ENCODE peak calls at places on chromosomes 5 and 9, in four cellular contexts. W, K, S and Z are unnamed samples.
A peak's percentile ranks its signal among the peaks of the same experiment; 100 is the strongest.

GRCh38 chr5:60483046-60483445 is 216.9 kb downstream of the DEPDC1B start:
- DNase-seq in W (peak; percentile 17), K (no peak), S (no peak), Z (no peak)

GRCh38 chr5:91255396-91256141 is 127.5 kb downstream of the ARRDC3 start:
- DNase-seq in K (no peak), W (no peak), S (no peak), Z (no peak)

GRCh38 chr9:121800376-121800775 is 148.9 kb downstream of the DAB2IP start:
- DNase-seq in W (no peak), K (no peak), S (no peak), Z (no peak)

GRCh38 chr5:2014058-2014610 is 131.4 kb upstream of the IRX4 start:
- DNase-seq in W (no peak), S (no peak), K (no peak), Z (no peak)

GRCh38 chr5:126503602-126504104 is 80.4 kb downstream of the GRAMD2B start:
- DNase-seq in W (no peak), K (no peak), S (no peak), Z (no peak)

GRCh38 chr9:33867747-33868429 is 50.9 kb downstream of the UBE2R2 start:
- DNase-seq in K (no peak), S (no peak), W (no peak), Z (no peak)

GRCh38 chr5:8953016-8953415 is 592.9 kb downstream of the SEMA5A start:
- DNase-seq in K (no peak), W (no peak), S (no peak), Z (no peak)

GRCh38 chr9:38421498-38422211 is 2.6 kb downstream of the IGFBPL1 start:
- DNase-seq in K (peak; percentile 91), W (no peak), S (peak; percentile 72), Z (no peak)

GRCh38 chr5:131589510-131590348 is 45.3 kb downstream of the RAPGEF6 start:
- DNase-seq in S (peak; percentile 82), K (peak; percentile 73), W (peak; percentile 41), Z (peak; percentile 27)

GRCh38 chr9:5622019-5622418 is 6.9 kb upstream of the RIC1 start:
- DNase-seq in W (peak; percentile 85), K (no peak), S (no peak), Z (no peak)

GRCh38 chr5:40955313-40955712 is 46.0 kb downstream of the C7 start:
- DNase-seq in S (no peak), W (peak; percentile 44), K (no peak), Z (no peak)

GRCh38 chr9:133942206-133942975 is 49.7 kb downstream of the VAV2 start:
- DNase-seq in S (no peak), K (no peak), W (no peak), Z (no peak)

GRCh38 chr5:111075520-111075919 is 4.0 kb downstream of the TSLP start:
- DNase-seq in S (no peak), K (no peak), W (peak; percentile 87), Z (no peak)

GRCh38 chr9:78118742-78119473 is 87.3 kb upstream of the GNAQ start:
- DNase-seq in S (no peak), K (no peak), W (peak; percentile 63), Z (no peak)

GRCh38 chr9:110126457-110126856 is 81.5 kb downstream of the C9orf152 start:
- DNase-seq in K (no peak), W (no peak), S (no peak), Z (no peak)

GRCh38 chr5:157271740-157272271 is 5.9 kb downstream of the CYFIP2 start:
- DNase-seq in S (no peak), W (no peak), K (no peak), Z (peak; percentile 98)

GRCh38 chr9:72703574-72703973 is 182.2 kb downstream of the TMC1 start:
- DNase-seq in S (no peak), K (no peak), W (no peak), Z (peak; percentile 79)

GRCh38 chr9:34884732-34885131 is 73.4 kb upstream of the PHF24 start:
- DNase-seq in S (no peak), W (no peak), K (no peak), Z (peak; percentile 62)

GRCh38 chr9:132761602-132762001 is 91.3 kb downstream of the GTF3C4 start:
- DNase-seq in K (no peak), S (no peak), W (no peak), Z (no peak)

GRCh38 chr5:72252574-72253155 is 67.4 kb downstream of the MRPS27 start:
- DNase-seq in S (no peak), K (no peak), W (peak; percentile 31), Z (no peak)

DNA sequence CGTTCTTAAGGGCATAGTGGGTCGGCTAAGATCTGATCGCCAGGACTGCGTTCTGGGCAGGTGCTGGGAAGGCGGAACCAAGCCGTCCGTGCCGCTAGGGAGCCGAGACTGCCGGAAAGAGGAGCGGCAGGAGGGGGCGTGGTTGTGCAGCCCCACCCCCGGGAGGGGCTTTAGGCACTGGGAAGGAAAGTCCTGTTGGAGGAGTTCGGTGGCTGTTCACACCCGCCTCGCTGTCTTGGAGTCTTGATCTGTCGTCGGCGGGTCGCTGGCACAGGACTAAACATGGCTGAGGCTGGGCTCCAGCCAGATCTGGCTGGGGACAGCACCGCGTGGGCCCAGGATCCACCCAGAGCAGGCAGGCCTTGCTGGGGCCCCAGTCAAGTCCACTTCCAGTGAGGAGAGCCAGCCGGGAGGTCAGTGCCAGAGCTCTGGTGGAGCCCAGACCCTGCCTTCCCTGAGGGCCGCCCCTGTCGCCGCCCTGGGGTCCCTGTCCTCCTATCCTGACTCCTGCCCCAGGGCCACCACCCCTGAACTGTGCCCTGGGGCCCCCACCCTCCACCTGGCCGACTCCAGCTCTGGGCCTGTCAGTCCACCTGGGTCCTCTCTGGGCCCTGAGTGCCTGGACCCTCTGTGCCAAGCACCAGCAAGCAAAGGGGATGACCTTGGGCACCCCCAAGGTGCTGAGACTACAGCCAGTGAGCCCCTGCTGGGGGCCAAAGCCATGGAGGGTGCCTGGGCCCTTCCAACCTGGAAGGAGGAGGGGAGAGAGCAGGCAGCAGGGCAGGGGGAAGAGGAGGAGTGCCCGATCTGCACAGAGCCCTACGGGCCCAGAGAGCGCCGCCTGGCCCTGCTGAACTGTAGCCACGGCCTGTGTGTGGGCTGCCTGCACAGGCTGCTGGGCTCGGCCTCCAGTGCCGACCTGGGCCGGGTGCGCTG is 4.5 kb downstream of the RNF208 start:
- DNase-seq in W (peak; percentile 84), K (peak; percentile 60), S (peak; percentile 89), Z (no peak)
- H3K4me3 ChIP-seq in W (peak overlapping the region; percentile 70), K (no peak overlapping the region), S (no peak overlapping the region), Z (no peak overlapping the region)

DNA sequence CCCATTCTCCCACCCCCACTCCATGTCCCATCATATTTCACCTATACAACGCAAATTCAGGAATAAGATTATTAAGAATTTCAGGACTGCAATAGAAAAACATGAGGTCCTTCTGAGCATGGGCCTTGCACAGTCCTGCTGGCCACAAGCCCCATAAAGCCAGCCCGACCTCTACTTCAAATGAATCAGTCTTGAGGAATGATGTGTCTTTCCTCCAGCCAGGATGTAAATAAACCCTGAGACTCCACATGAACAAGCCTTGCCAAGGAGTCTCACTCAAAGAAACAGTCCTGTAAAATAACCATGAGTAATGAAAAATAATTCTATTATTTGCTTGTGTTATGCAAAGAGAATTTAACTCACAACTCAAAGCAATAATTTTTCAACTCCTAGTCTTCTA is 140.0 kb upstream of the MOCS2 start:
- DNase-seq in K (no peak), S (no peak), W (peak; percentile 87), Z (no peak)
- H3F3A ChIP-seq in K (no peaks in the 10 kb centered on the region), S (no peaks in the 10 kb centered on the region), W (peaks cover 7% of the 10 kb centered on the region), Z (peaks cover 40% of the 10 kb centered on the region)

GRCh38 chr5:34534237-34535108 is 121.7 kb upstream of the RAI14 start:
- DNase-seq in W (peak; percentile 69), S (no peak), K (no peak), Z (peak; percentile 58)

GRCh38 chr5:34529581-34530331 is 126.4 kb upstream of the RAI14 start:
- DNase-seq in K (no peak), W (no peak), S (no peak), Z (no peak)

GRCh38 chr5:34530637-34531036 is 125.5 kb upstream of the RAI14 start:
- DNase-seq in S (no peak), K (no peak), W (no peak), Z (no peak)

GRCh38 chr5:34533582-34534236 is 122.4 kb upstream of the RAI14 start:
- DNase-seq in S (no peak), K (no peak), W (no peak), Z (no peak)

DNA sequence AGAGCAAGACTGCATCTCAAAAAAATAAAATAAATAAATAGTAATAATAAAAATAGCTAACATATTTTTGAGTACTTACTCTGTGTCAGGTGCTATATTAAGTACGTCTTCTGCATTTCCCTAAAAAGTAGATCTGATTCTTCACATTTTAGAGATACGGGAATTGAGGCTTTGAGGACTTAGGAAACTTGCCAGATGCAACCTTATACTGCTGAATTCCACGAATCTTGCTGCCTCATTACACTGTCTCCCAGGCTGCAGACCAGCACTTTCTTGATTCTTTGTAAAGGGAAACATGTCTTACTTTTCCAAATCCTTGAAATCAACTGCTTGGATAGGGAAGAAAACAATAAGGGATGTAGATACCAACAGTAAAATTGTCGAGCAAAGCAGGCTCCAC is 124.4 kb upstream of the RAI14 start:
- DNase-seq in S (no peak), K (no peak), W (no peak), Z (no peak)
- H3K4me2 ChIP-seq in S (no peak overlapping the region), K (no peak overlapping the region), W (no peak overlapping the region), Z (no peak overlapping the region)

GRCh38 chr5:149938272-149938671 is 6.3 kb downstream of the PDE6A start:
- DNase-seq in S (no peak), W (peak; percentile 100), K (no peak), Z (no peak)
- H3K4me3 ChIP-seq in S (no peak overlapping the region), W (peak overlapping the region; percentile 40), K (no peak overlapping the region), Z (no peak overlapping the region)